ENCODE peak calls at places on chromosomes 5 and 9, in four cellular contexts. S is HCT116, E is K562, R is HepG2. V is an unnamed sample.

GRCh38 chr9:9747787-9748186 is 865.0 kb downstream of the PTPRD start:
- DNase-seq in S (no peak), E (no peak), R (no peak), V (no peak)

GRCh38 chr9:130860458-130861316 is 25.6 kb downstream of the ABL1 start:
- DNase-seq in S (peak; percentile 26), E (peak; percentile 93), R (no peak), V (no peak)

GRCh38 chr5:317086-317811 is 4.3 kb upstream of the AHRR start:
- DNase-seq in S (peak; percentile 52), E (peak; percentile 76), R (peak; percentile 53), V (peak; percentile 42)

GRCh38 chr5:135713516-135713915 is 120.9 kb upstream of the SLC25A48 start:
- DNase-seq in S (no peak), E (no peak), R (no peak), V (no peak)

GRCh38 chr9:129473523-129474244 is 147.2 kb downstream of the C9orf50 start:
- DNase-seq in S (no peak), E (no peak), R (no peak), V (no peak)

GRCh38 chr5:17355585-17356346 is 138.3 kb downstream of the BASP1 start:
- DNase-seq in S (no peak), E (no peak), R (no peak), V (no peak)

GRCh38 chr5:180785151-180785781 is 17.3 kb downstream of the MGAT1 start:
- DNase-seq in S (no peak), E (no peak), R (peak; percentile 51), V (no peak)

GRCh38 chr9:136572596-136573313 is 26.9 kb upstream of the NOTCH1 start:
- DNase-seq in S (no peak), E (no peak), R (no peak), V (no peak)

GRCh38 chr9:37746448-37747270 is 6.9 kb upstream of the TRMT10B start:
- DNase-seq in S (no peak), E (no peak), R (no peak), V (no peak)

GRCh38 chr9:1982074-1982473 is 33.1 kb upstream of the SMARCA2 start:
- DNase-seq in S (no peak), E (no peak), R (no peak), V (no peak)

GRCh38 chr9:123544007-123544827 is 188.2 kb downstream of the CRB2 start:
- DNase-seq in S (peak; percentile 12), E (peak; percentile 52), R (peak; percentile 14), V (peak; percentile 10)

GRCh38 chr5:30596495-30597064 is 596.9 kb upstream of the CDH6 start:
- DNase-seq in S (no peak), E (no peak), R (no peak), V (no peak)

GRCh38 chr5:43659075-43659474 is 56.1 kb downstream of the NNT start:
- DNase-seq in S (no peak), E (no peak), R (no peak), V (no peak)

GRCh38 chr9:113633782-113634596 is 170.5 kb downstream of the RGS3 start:
- DNase-seq in S (no peak), E (no peak), R (peak; percentile 70), V (no peak)

GRCh38 chr5:101431201-101431600 is 528.1 kb upstream of the ST8SIA4 start:
- DNase-seq in S (no peak), E (no peak), R (no peak), V (no peak)

DNA sequence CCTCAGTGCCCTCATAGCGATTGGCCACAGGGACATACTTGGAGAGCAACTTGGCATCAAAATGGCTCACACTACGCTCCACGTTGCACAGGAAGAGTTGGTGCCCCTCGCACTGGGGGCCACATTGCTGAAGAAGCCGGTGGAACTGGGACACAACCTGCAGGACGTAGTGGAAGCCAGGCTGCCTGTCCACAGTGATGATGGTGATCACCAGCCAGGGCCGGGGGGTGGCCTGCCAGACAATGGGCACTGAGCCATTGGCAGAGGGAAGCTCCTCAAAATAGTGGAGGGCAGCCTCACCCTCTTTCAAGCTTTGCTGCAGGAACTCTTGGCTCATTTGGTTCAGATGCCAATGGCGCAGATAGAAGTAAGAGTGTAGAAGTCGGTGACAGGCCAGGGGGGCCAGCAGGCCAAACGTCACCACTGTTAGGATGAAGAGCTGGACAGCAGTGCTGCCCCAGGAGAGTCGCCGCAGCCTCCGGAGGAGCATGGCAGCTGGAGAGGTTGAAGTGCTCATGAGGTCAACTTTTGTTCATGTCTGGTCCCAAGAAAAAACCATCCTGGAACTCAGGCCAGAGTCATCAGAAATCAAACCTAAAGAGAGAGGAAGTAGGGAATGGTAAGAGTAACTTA is 41.1 kb upstream of the ALDOB start:
- DNase-seq in S (no peak), E (no peak), R (no peak), V (no peak)
- TF ChIP-seq TCF7L2 in S (no peak), E (no peak), R (no peak), V (no peak)

GRCh38 chr5:158676642-158677489 is 422.9 kb downstream of the EBF1 start:
- DNase-seq in S (no peak), E (peak; percentile 10), R (no peak), V (no peak)
- TF ChIP-seq CTCF in S (peak; percentile 39), E (peak; percentile 24), R (no peak), V (peak; percentile 31)

DNA sequence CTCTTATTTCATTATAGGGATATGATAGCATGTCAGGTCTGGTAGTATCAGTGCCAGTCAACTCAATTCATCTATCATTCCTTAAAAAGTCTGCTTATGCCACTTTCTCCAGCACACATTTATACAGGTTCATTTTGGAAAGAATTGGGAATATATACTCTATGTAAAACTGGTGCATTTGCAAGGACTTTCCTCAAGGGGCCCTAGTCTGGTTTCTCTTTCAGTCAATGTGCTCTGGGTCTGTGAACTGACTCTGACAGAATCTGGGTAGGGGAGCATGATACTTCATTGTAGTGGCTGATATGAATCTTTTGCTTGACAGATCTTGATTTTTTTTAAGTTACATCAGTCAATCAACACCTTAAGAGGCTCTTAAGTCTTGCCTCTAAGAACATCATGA is 313.9 kb downstream of the HTR1A start:
- DNase-seq in S (no peak), E (no peak), R (no peak), V (no peak)
- TF ChIP-seq TCF7L2 in S (no peak), E (no peak), R (no peak), V (no peak)

GRCh38 chr9:128341435-128341849 is 1.1 kb downstream of the SLC27A4 start:
- DNase-seq in S (peak; percentile 79), E (peak; percentile 87), R (peak; percentile 68), V (no peak)
- TF ChIP-seq CTCF in S (peak; percentile 66), E (peak; percentile 96), R (peak; percentile 86), V (peak; percentile 83)

GRCh38 chr5:82623094-82623514 is 344.9 kb upstream of the RPS23 start:
- DNase-seq in S (no peak), E (no peak), R (peak; percentile 87), V (no peak)

GRCh38 chr5:82622205-82622604 is 344.1 kb upstream of the RPS23 start:
- DNase-seq in S (no peak), E (no peak), R (no peak), V (no peak)

GRCh38 chr5:82620957-82621600 is 342.9 kb upstream of the RPS23 start:
- DNase-seq in S (no peak), E (no peak), R (no peak), V (no peak)

GRCh38 chr5:82614706-82615105 is 336.6 kb upstream of the RPS23 start:
- DNase-seq in S (no peak), E (no peak), R (no peak), V (no peak)

GRCh38 chr5:82619097-82619496 is 340.9 kb upstream of the RPS23 start:
- DNase-seq in S (no peak), E (no peak), R (no peak), V (no peak)
- TF ChIP-seq TCF7L2 in S (no peak), E (no peak), R (no peak), V (no peak)

DNA sequence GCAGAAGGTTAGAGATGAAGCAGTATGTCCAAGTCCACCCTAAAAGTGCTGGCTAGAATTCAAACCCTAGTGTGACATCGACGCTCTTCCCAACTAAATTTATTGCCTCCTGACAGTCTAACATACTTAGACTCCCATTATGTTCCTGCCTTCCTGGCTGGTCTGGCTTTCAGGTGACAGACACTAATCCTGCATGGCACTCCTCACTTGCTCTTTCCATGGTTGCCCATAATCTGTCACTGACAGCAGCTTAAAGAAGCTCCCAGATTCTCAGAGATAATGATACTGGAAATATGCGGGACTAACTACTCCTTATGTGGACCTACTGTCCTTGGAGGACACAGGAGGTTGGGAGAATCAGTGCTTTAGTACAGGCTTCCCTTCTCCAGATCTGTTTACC is 41.7 kb upstream of the HTR1A start:
- DNase-seq in S (no peak), E (no peak), R (no peak), V (no peak)
- TF ChIP-seq CTCF in S (no peak), E (no peak), R (no peak), V (no peak)

DNA sequence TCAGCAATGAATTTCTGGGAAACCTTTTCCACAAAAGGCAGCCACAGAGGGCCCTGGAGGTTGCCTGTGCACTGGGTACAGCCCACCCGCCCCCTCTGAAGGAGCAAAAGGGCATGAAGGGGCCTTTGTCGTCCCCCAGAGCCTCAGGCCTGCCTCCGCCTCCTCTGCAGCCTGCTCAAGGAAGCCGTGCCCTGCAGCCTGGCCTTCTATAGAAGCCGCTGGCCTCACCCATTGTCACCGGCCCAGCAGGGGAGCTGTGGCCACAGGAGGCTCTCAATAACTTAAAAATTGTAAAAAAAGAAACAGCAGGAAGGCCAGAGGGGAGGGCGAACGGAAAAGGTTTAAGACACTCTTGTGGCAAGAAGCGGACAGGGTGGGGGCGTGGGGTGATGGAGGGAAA is 213.3 kb downstream of the IRX2 start:
- DNase-seq in S (no peak), E (no peak), R (no peak), V (no peak)
- TF ChIP-seq TCF7L2 in S (no peak), E (no peak), R (no peak), V (no peak)

DNA sequence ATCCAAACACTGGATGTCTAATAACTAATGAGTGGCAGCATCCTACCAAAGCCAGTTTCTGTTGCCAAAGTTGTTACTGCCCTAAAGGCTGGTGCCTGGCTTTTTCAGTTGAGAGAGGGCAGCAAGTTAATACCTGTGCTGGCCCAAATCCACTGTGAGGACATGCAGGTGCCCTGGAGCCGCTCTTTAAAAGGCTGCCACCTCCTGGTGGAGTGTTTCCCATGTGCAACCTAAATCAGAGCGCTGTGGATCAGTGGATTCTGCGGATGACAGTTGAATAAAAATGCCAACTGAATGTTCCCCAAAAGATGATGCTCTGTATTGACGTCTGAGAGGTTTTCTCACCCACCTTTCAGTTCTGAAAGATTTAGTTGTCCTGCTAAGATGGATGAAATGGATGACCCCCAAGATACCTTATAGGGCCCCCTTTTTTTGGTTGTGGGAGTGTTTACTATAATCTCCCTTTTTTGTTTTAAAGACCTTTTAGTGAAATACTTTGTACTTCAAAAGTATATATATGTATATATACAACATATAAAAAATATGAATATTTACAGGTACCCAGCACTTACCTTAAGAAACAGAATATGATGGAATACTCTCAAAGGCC is 146.4 kb downstream of the EGFLAM start:
- DNase-seq in S (peak; percentile 37), E (no peak), R (peak; percentile 24), V (no peak)
- TF ChIP-seq CTCF in S (peak; percentile 63), E (peak; percentile 70), R (peak; percentile 71), V (peak; percentile 61)

V was measured in Panc1.